ENCODE peak calls at places on chromosomes 13 and 19, in nine cellular contexts. E is fibroblast of lung, L is PC-3, U is lower leg skin, Q is mesendoderm, F is astrocyte of the spinal cord, Z is heart left ventricle, A is MG63, I is tibial artery. B is an unnamed sample.

GRCh38 chr13:75329723-75330122 is 152.2 kb downstream of the TBC1D4 start:
- DNase-seq in Z (no peak), A (no peak), U (no peak), Q (no peak), I (no peak), F (no peak), L (no peak), E (no peak), B (no peak)

GRCh38 chr13:97583884-97584497 is 150.0 kb downstream of the RAP2A start:
- DNase-seq in U (no peak), I (no peak), E (no peak), Z (no peak), A (no peak), L (no peak), Q (no peak), F (no peak), B (no peak)

GRCh38 chr13:113562085-113562749 is 22.3 kb upstream of the TFDP1 start:
- DNase-seq in U (peak; percentile 85), A (peak; percentile 40), Q (peak; percentile 86), I (peak; percentile 70), L (peak; percentile 59), F (peak; percentile 77), E (peak; percentile 75), Z (no peak), B (no peak)

GRCh38 chr13:65789815-65790214 is 1440.3 kb downstream of the PCDH9 start:
- DNase-seq in A (no peak), E (peak; percentile 13), I (no peak), Z (no peak), Q (no peak), L (peak; percentile 35), F (peak; percentile 26), U (no peak), B (no peak)

GRCh38 chr19:23716792-23717191 is 29.8 kb upstream of the ZNF675 start:
- DNase-seq in L (peak; percentile 65), U (no peak), A (no peak), Z (no peak), I (no peak), Q (no peak), F (no peak), E (no peak), B (no peak)

GRCh38 chr13:68715651-68716050 is 1392.0 kb upstream of the ATXN8OS start:
- DNase-seq in L (peak; percentile 19), F (no peak), U (no peak), Z (no peak), A (peak; percentile 10), E (no peak), I (no peak), Q (no peak), B (no peak)

GRCh38 chr13:46374710-46375109 is 12.3 kb downstream of the RUBCNL start:
- DNase-seq in F (no peak), Q (no peak), I (no peak), A (no peak), L (peak; percentile 16), E (no peak), U (no peak), Z (no peak), B (no peak)

GRCh38 chr19:11205939-11206570 is 8.7 kb upstream of the KANK2 start:
- DNase-seq in Q (no peak), F (no peak), Z (no peak), A (no peak), U (no peak), I (no peak), L (no peak), E (no peak), B (no peak)

GRCh38 chr19:1924320-1924961 is 16.5 kb upstream of the CSNK1G2 start:
- DNase-seq in I (no peak), E (no peak), Z (no peak), A (no peak), Q (no peak), U (no peak), F (no peak), L (no peak), B (no peak)

GRCh38 chr19:7999376-7999775 is 6.1 kb downstream of the ELAVL1 start:
- DNase-seq in Q (no peak), I (no peak), A (no peak), Z (no peak), F (no peak), U (no peak), E (no peak), L (no peak), B (no peak)

GRCh38 chr19:8458380-8458779 is 13.6 kb downstream of the HNRNPM start:
- DNase-seq in A (no peak), U (no peak), E (no peak), I (no peak), Q (no peak), Z (no peak), L (no peak), F (no peak), B (no peak)

GRCh38 chr19:31419871-31420430 is 70.7 kb upstream of the TSHZ3 start:
- DNase-seq in F (no peak), L (no peak), E (no peak), A (no peak), U (no peak), Z (no peak), I (no peak), Q (no peak), B (no peak)

GRCh38 chr13:112545866-112546265 is 42.1 kb downstream of the TUBGCP3 start:
- DNase-seq in I (no peak), L (no peak), E (peak; percentile 91), F (peak; percentile 76), Q (no peak), A (peak; percentile 36), Z (no peak), U (no peak), B (no peak)

GRCh38 chr19:50722248-50723013 is 733 bp upstream of the CLEC11A start:
- DNase-seq in Q (no peak), I (no peak), Z (no peak), A (peak; percentile 48), E (no peak), L (no peak), U (no peak), F (no peak), B (no peak)

GRCh38 chr19:6737284-6737872 is at the start of gene GPR108:
- DNase-seq in Q (peak; percentile 100), E (peak; percentile 100), L (peak; percentile 68), A (peak; percentile 97), Z (peak; percentile 100), U (peak; percentile 100), F (peak; percentile 100), I (peak; percentile 100), B (peak; percentile 99)

GRCh38 chr19:41137056-41137455 is 22.8 kb downstream of the CYP2F1 start:
- DNase-seq in L (no peak), I (no peak), F (no peak), A (no peak), Z (no peak), E (no peak), Q (no peak), U (no peak), B (no peak)
- H3K4me3 ChIP-seq in L (no peak overlapping the region), I (no peak overlapping the region), F (no peak overlapping the region), A (no peak overlapping the region), Z (no peak overlapping the region), E (no peak overlapping the region), Q (no peak overlapping the region), U (no peak overlapping the region), B (no peak overlapping the region)

DNA sequence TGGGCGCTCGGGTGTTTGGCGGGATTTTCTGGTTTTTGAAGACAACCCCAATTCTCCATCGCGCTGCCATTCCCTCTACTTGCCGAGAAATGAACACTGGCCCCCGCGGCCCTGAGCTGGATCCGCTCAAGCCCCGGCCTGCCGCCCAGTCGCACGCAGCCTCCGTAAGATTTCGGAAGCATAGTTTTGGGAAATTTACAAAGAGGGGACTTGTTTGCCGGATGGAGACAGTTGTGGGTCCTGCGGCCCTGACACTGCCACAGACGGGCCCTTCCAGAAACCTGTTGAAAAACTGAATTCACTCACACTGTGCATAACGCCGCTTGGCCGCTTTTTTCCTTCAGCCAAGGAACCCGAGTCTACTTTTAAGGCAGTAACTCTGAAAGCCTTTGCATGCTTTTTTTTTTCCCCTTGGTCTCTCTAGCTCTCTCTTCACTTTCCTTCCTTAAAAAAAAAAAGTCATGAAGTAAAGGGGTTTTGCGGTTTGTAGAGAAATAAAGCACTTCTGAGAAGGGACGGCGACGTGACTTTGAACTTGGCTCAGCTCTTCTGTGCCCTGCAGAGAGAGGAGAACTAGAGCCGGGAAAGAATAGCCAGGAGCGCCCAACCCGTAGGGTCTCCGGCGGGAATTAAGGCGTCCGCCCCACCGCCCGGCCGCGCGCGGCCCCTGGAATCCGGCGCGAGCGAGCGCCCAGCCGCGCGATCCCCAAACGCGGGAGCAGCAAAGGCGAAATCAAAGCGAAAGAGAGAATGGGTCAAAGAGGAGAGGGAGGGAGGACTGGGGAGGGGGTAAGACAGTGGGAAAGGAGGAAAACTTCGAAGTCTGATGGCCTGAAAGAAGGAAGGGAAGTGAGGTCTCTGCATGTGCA is 3.4 kb upstream of the ZIC2 start:
- DNase-seq in I (no peak), E (no peak), F (peak; percentile 35), Q (peak; percentile 76), U (no peak), Z (no peak), L (no peak), A (no peak), B (no peak)
- H3K4me3 ChIP-seq in I (no peak overlapping the region), E (no peak overlapping the region), F (peak overlapping the region; percentile 51), Q (peak overlapping the region; percentile 15), U (no peak overlapping the region), Z (no peak overlapping the region), L (no peak overlapping the region), A (peak overlapping the region; percentile 85), B (no peak overlapping the region)

GRCh38 chr13:45316210-45316799 is 24.7 kb downstream of the TPT1 start:
- DNase-seq in I (no peak), F (no peak), L (no peak), U (peak; percentile 39), Z (no peak), A (no peak), Q (no peak), E (no peak), B (no peak)
- H3K4me3 ChIP-seq in I (no peak overlapping the region), F (no peak overlapping the region), L (no peak overlapping the region), U (no peak overlapping the region), Z (no peak overlapping the region), A (no peak overlapping the region), Q (no peak overlapping the region), E (no peak overlapping the region), B (no peak overlapping the region)

GRCh38 chr19:38182536-38183210 is 41.3 kb downstream of the DPF1 start:
- DNase-seq in E (no peak), U (no peak), Q (no peak), L (no peak), I (no peak), Z (no peak), A (no peak), F (no peak), B (no peak)
- H3K4me3 ChIP-seq in E (no peak overlapping the region), U (no peak overlapping the region), Q (no peak overlapping the region), L (no peak overlapping the region), I (no peak overlapping the region), Z (no peak overlapping the region), A (no peak overlapping the region), F (no peak overlapping the region), B (no peak overlapping the region)

GRCh38 chr13:60080871-60081270 is 82.9 kb downstream of the DIAPH3 start:
- DNase-seq in U (no peak), L (no peak), E (no peak), Q (no peak), I (no peak), Z (no peak), A (no peak), F (no peak), B (no peak)
- H3K4me3 ChIP-seq in U (no peak overlapping the region), L (no peak overlapping the region), E (no peak overlapping the region), Q (no peak overlapping the region), I (no peak overlapping the region), Z (no peak overlapping the region), A (no peak overlapping the region), F (no peak overlapping the region), B (no peak overlapping the region)

GRCh38 chr13:44759222-44759721 is 183.1 kb upstream of the TSC22D1 start:
- DNase-seq in Z (no peak), I (no peak), Q (no peak), U (no peak), F (no peak), A (no peak), E (peak; percentile 52), L (no peak), B (no peak)
- H3K4me3 ChIP-seq in Z (no peak overlapping the region), I (no peak overlapping the region), Q (no peak overlapping the region), U (no peak overlapping the region), F (no peak overlapping the region), A (no peak overlapping the region), E (no peak overlapping the region), L (peak overlapping the region; percentile 32), B (no peak overlapping the region)

B was measured in thoracic aorta.